ENCODE peak calls at places on chromosome 9, in seven cellular contexts. T is HCT116; F is colonic mucosa; X is stomach; H is CD4-positive, alpha-beta memory T cell; Y is pancreas; R is spleen. U is an unnamed sample. For H3K4me1, the result is how much of the 10 kb centered on the place peaks cover.

GRCh38 chr9:104264431-104264830 is 170.3 kb downstream of the SMC2 start:
- DNase-seq in T (no peak), F (no peak), X (no peak), H (no peak), Y (no peak), R (no peak), U (no peak)

GRCh38 chr9:112377684-112378344 is 2.1 kb upstream of the HSDL2 start:
- DNase-seq in T (no peak), F (no peak), X (no peak), H (no peak), Y (no peak), R (no peak), U (no peak)

GRCh38 chr9:20015427-20015931 is 226.6 kb upstream of the SLC24A2 start:
- DNase-seq in T (no peak), F (no peak), X (no peak), H (peak), Y (no peak), R (no peak), U (no peak)

GRCh38 chr9:38008168-38009034 is 60.6 kb downstream of the SHB start:
- DNase-seq in T (peak), F (no peak), X (peak), H (no peak), Y (no peak), R (no peak), U (peak)

GRCh38 chr9:68507796-68508145 is 32.9 kb downstream of the TMEM252 start:
- DNase-seq in T (no peak), F (no peak), X (no peak), H (no peak), Y (no peak), R (no peak), U (no peak)

GRCh38 chr9:9003184-9003583 is 1203.6 kb upstream of the DMAC1 start:
- DNase-seq in T (no peak), F (peak), X (no peak), H (no peak), Y (no peak), R (no peak), U (no peak)

GRCh38 chr9:121949364-121949763 is 143.7 kb downstream of the TTLL11 start:
- DNase-seq in T (no peak), F (no peak), X (no peak), H (no peak), Y (no peak), R (no peak), U (no peak)

GRCh38 chr9:31013371-31013770 is 1371.1 kb upstream of the ACO1 start:
- DNase-seq in T (no peak), F (no peak), X (no peak), H (no peak), Y (no peak), R (no peak), U (no peak)

GRCh38 chr9:18020254-18020745 is 441.4 kb downstream of the SH3GL2 start:
- DNase-seq in T (no peak), F (no peak), X (no peak), H (no peak), Y (no peak), R (no peak), U (no peak)

GRCh38 chr9:686381-686813 is 155.1 kb upstream of the DMRT1 start:
- DNase-seq in T (no peak), F (no peak), X (no peak), H (no peak), Y (no peak), R (no peak), U (peak)

GRCh38 chr9:7293091-7293490 is 506.5 kb downstream of the DMAC1 start:
- DNase-seq in T (no peak), F (no peak), X (no peak), H (no peak), Y (no peak), R (no peak), U (no peak)

GRCh38 chr9:107340920-107341632 is 58.0 kb downstream of the RAD23B start:
- DNase-seq in T (peak), F (peak), X (peak), H (peak), Y (peak), R (peak), U (peak)

GRCh38 chr9:107337676-107338590 is 54.9 kb downstream of the RAD23B start:
- DNase-seq in T (no peak), F (no peak), X (no peak), H (no peak), Y (no peak), R (no peak), U (no peak)

GRCh38 chr9:107342762-107343161 is 59.7 kb downstream of the RAD23B start:
- DNase-seq in T (no peak), F (no peak), X (no peak), H (no peak), Y (no peak), R (no peak), U (no peak)

GRCh38 chr9:107336718-107337360 is 53.8 kb downstream of the RAD23B start:
- DNase-seq in T (no peak), F (no peak), X (peak), H (no peak), Y (no peak), R (no peak), U (no peak)

GRCh38 chr9:107338911-107339659 is 56.0 kb downstream of the RAD23B start:
- DNase-seq in T (no peak), F (no peak), X (no peak), H (no peak), Y (no peak), R (no peak), U (no peak)
- H3K27ac ChIP-seq in T (no peak), F (no peak), X (no peak), H (no peak), Y (no peak), R (no peak), U (no peak)

DNA sequence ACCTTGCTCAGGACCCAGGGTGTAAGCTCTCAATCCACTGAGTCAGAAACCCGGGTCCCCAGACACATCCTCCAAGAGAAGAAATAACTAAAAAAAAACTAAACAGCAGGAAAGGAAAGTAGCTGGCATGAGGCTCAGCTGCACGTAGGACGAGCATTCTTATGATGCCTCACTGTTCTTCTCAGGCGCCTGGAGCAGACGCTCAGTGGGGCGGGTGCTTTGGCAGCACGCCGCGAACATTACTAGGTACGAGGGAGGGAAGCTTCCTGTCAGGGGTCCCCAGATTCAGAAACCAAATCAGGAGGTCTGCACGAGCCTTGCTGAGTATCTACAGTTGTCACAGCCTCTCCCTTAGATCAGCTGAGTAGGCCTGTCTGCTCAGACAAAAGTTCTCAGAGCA is 85.8 kb downstream of the SECISBP2 start:
- DNase-seq in T (no peak), F (no peak), X (no peak), H (no peak), Y (no peak), R (peak), U (no peak)
- H3K4me1 ChIP-seq in T (under half), F (under half), X (under half), H (under half), Y (under half), R (half or more), U (under half)

DNA sequence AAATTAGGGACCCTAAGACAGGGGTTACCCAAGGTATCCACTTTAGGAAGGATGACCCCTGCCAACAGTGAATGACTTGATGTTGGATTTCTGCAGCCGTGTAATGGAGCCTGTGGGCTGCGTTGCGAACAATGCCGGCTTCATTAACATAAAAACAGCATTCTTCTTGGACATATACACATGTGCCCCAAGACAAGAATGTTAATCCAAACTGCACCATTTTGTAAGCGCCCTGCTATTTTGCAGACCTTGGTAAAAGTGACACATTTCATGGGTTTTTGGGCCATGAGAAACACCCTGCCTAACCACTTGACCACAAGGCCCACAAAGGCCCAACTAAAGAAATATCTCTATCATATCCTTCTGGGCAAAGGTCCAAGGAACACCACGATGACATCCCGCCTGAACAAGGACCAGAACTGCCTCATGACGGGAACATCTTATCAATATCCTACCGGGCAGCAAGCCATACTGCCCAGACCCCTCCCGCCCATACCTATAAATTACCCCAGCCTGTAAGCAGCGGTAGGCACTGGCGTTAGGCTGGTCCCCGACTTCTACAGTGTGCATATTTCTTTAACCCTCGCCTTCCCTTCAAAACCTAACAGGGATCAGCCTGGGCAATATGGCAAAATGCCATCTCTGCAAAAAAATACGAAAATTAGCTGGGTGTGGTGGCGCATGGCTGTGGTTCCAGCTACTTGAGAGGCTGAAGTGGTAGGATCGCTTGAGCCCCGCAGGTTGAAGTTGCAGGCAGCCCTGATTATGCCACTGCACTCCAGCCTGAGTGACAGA is 9.7 kb upstream of the PDCD1LG2 start:
- DNase-seq in T (no peak), F (no peak), X (no peak), H (no peak), Y (no peak), R (no peak), U (no peak)
- H3K27ac ChIP-seq in T (no peak), F (no peak), X (no peak), H (no peak), Y (no peak), R (peak), U (peak)

DNA sequence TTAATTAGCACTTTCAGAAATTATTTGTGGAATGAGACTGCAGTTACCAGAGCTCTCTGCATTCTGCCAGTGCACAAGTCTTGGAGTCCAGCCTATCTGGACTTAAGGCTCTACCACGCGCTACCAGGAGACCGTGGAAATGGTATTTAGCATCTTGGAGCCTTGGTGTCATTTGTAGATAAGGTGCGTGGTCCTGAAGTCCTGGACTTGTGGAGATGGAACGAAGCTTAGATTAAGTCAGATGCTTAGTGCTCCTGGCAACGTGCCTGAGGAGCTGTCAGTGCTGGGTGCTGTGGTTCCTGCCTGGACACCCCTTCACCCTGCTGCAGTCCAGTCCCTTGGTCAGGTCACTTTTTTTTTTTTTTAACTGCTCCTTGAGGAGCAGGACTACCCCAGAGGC is 59.7 kb downstream of the RCL1 start:
- DNase-seq in T (no peak), F (no peak), X (no peak), H (no peak), Y (no peak), R (no peak), U (no peak)
- H3K4me1 ChIP-seq in T (under half), F (under half), X (under half), H (under half), Y (under half), R (under half), U (under half)

GRCh38 chr9:14097215-14097614 is 216.7 kb downstream of the NFIB start:
- DNase-seq in T (no peak), F (no peak), X (no peak), H (no peak), Y (peak), R (no peak), U (no peak)
- H3K27ac ChIP-seq in T (no peak), F (no peak), X (no peak), H (no peak), Y (peak), R (no peak), U (peak)

GRCh38 chr9:76652894-76653293 is 111.3 kb upstream of the PCA3 start:
- DNase-seq in T (no peak), F (no peak), X (no peak), H (no peak), Y (no peak), R (peak), U (no peak)

GRCh38 chr9:76655970-76656369 is 108.3 kb upstream of the PCA3 start:
- DNase-seq in T (no peak), F (no peak), X (no peak), H (no peak), Y (no peak), R (no peak), U (no peak)

GRCh38 chr9:76654575-76654974 is 109.7 kb upstream of the PCA3 start:
- DNase-seq in T (no peak), F (no peak), X (no peak), H (no peak), Y (no peak), R (no peak), U (no peak)

GRCh38 chr9:76655121-76655531 is 109.1 kb upstream of the PCA3 start:
- DNase-seq in T (no peak), F (no peak), X (no peak), H (no peak), Y (no peak), R (no peak), U (no peak)

GRCh38 chr9:76654051-76654461 is 110.2 kb upstream of the PCA3 start:
- DNase-seq in T (no peak), F (no peak), X (no peak), H (no peak), Y (no peak), R (no peak), U (no peak)
- H3K4me1 ChIP-seq in T (under half), F (under half), X (under half), H (under half), Y (under half), R (half or more), U (under half)

DNA sequence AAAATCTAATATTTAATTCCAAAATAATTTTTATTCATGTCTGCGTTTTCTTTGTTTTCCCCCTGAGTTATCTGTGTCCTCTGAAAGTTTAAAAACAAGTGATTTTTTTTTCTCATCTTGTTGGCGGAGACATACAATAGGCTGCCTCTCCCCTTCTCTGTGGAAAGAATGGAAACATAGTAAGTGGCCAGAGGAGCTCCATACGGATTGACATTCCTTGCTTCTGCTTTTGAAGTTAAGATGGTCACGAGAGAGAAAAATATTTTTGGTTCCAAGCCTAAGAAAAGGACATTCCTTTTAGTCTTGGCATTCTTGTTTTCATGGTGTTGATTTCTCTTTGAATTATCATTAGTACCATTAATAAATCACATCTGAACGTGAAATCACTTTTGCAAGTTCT is 28.3 kb downstream of the ZNF462 start:
- DNase-seq in T (no peak), F (no peak), X (no peak), H (no peak), Y (no peak), R (no peak), U (no peak)
- H3K27ac ChIP-seq in T (no peak), F (no peak), X (no peak), H (no peak), Y (no peak), R (no peak), U (peak)

GRCh38 chr9:109906766-109907382 is 126.9 kb downstream of the PALM2AKAP2 start:
- DNase-seq in T (no peak), F (no peak), X (no peak), H (no peak), Y (no peak), R (no peak), U (no peak)
- H3K4me1 ChIP-seq in T (under half), F (under half), X (under half), H (under half), Y (under half), R (half or more), U (under half)